ENCODE peak calls at places on chromosomes 2 and 18, in ten cellular contexts. T, K, B, X, M, L, P, A, S and I are unnamed samples.

GRCh38 chr2:74146929-74147728 is 583 bp downstream of the BOLA3 start:
- DNase-seq in T (no peak), K (no peak), B (no peak), X (peak; percentile 43), M (no peak), L (no peak), P (no peak), A (peak; percentile 80), S (peak; percentile 35), I (peak; percentile 63)

GRCh38 chr2:69961496-69961895 is at the start of gene ASPRV1:
- DNase-seq in T (no peak), K (no peak), B (no peak), X (no peak), M (no peak), L (no peak), P (no peak), A (no peak), S (no peak), I (no peak)

GRCh38 chr18:54918060-54918459 is 41.2 kb downstream of the CCDC68 start:
- DNase-seq in T (no peak), K (no peak), B (no peak), X (no peak), M (no peak), L (no peak), P (no peak), A (no peak), S (no peak), I (no peak)

GRCh38 chr2:10558281-10559030 is 110.3 kb upstream of the ODC1 start:
- DNase-seq in T (no peak), K (no peak), B (no peak), X (no peak), M (no peak), L (no peak), P (no peak), A (no peak), S (no peak), I (no peak)

GRCh38 chr2:155825876-155826275 is 506.6 kb downstream of the NR4A2 start:
- DNase-seq in T (no peak), K (no peak), B (no peak), X (no peak), M (no peak), L (no peak), P (no peak), A (no peak), S (no peak), I (no peak)

GRCh38 chr2:26721267-26722032 is 28.9 kb downstream of the KCNK3 start:
- DNase-seq in T (no peak), K (no peak), B (no peak), X (no peak), M (no peak), L (no peak), P (no peak), A (no peak), S (no peak), I (no peak)

GRCh38 chr2:152221870-152222269 is 46.3 kb upstream of the STAM2 start:
- DNase-seq in T (no peak), K (no peak), B (no peak), X (no peak), M (no peak), L (no peak), P (no peak), A (peak; percentile 65), S (peak; percentile 66), I (no peak)

GRCh38 chr18:8661754-8662573 is 43.4 kb upstream of the MTCL1 start:
- DNase-seq in T (peak; percentile 28), K (peak; percentile 89), B (no peak), X (no peak), M (no peak), L (peak; percentile 14), P (no peak), A (peak; percentile 47), S (peak; percentile 55), I (no peak)

GRCh38 chr2:240434728-240435456 is 571 bp upstream of the GPC1 start:
- DNase-seq in T (peak; percentile 94), K (peak; percentile 79), B (peak; percentile 87), X (peak; percentile 65), M (no peak), L (peak; percentile 88), P (peak; percentile 78), A (peak; percentile 97), S (peak; percentile 92), I (peak; percentile 72)

GRCh38 chr2:71446505-71446904 is 6.9 kb upstream of the DYSF start:
- DNase-seq in T (no peak), K (no peak), B (no peak), X (no peak), M (no peak), L (no peak), P (no peak), A (no peak), S (no peak), I (no peak)